ENCODE peak calls at places on chromosomes 16 and 17, in ten cellular contexts. One of them, this sample, is unnamed.

GRCh38 chr17:56681561-56682266 is 88.2 kb downstream of the NOG start:
- DNase-seq in cardiac fibroblast: peak
- DNase-seq in transverse colon: no peak
- DNase-seq in astrocyte: peak
- DNase-seq in breast epithelium: no peak
- DNase-seq in cardiac muscle cell: no peak
- DNase-seq in IMR-90: peak
- DNase-seq in esophagus squamous epithelium: no peak
- DNase-seq in tibial artery: no peak
- DNase-seq in psoas muscle: no peak
- DNase-seq in this sample: peak

GRCh38 chr17:29571486-29571882 is 3.0 kb downstream of the TP53I13 start:
- DNase-seq in cardiac fibroblast: no peak
- DNase-seq in transverse colon: no peak
- DNase-seq in astrocyte: no peak
- DNase-seq in breast epithelium: no peak
- DNase-seq in cardiac muscle cell: no peak
- DNase-seq in IMR-90: no peak
- DNase-seq in esophagus squamous epithelium: no peak
- DNase-seq in tibial artery: peak
- DNase-seq in psoas muscle: no peak
- DNase-seq in this sample: no peak

GRCh38 chr17:18143044-18143936 is 34.7 kb downstream of the MYO15A start:
- DNase-seq in cardiac fibroblast: peak
- DNase-seq in transverse colon: no peak
- DNase-seq in astrocyte: no peak
- DNase-seq in breast epithelium: no peak
- DNase-seq in cardiac muscle cell: peak
- DNase-seq in IMR-90: peak
- DNase-seq in esophagus squamous epithelium: no peak
- DNase-seq in tibial artery: no peak
- DNase-seq in psoas muscle: no peak
- DNase-seq in this sample: peak

GRCh38 chr17:11598274-11599221 is at the start of gene DNAH9:
- DNase-seq in cardiac fibroblast: peak
- DNase-seq in transverse colon: peak
- DNase-seq in astrocyte: peak
- DNase-seq in breast epithelium: peak
- DNase-seq in cardiac muscle cell: peak
- DNase-seq in IMR-90: no peak
- DNase-seq in esophagus squamous epithelium: peak
- DNase-seq in tibial artery: peak
- DNase-seq in psoas muscle: peak
- DNase-seq in this sample: peak

GRCh38 chr17:8799001-8799850 is at the start of gene MFSD6L:
- DNase-seq in cardiac fibroblast: peak
- DNase-seq in transverse colon: peak
- DNase-seq in astrocyte: no peak
- DNase-seq in breast epithelium: no peak
- DNase-seq in cardiac muscle cell: peak
- DNase-seq in IMR-90: no peak
- DNase-seq in esophagus squamous epithelium: no peak
- DNase-seq in tibial artery: no peak
- DNase-seq in psoas muscle: no peak
- DNase-seq in this sample: peak

GRCh38 chr16:21568502-21569189 is 30.7 kb upstream of the METTL9 start:
- DNase-seq in cardiac fibroblast: no peak
- DNase-seq in transverse colon: peak
- DNase-seq in astrocyte: no peak
- DNase-seq in breast epithelium: no peak
- DNase-seq in cardiac muscle cell: no peak
- DNase-seq in IMR-90: peak
- DNase-seq in esophagus squamous epithelium: no peak
- DNase-seq in tibial artery: peak
- DNase-seq in psoas muscle: no peak
- DNase-seq in this sample: no peak

GRCh38 chr17:79188048-79188447 is 113.4 kb downstream of the ENGASE start:
- DNase-seq in cardiac fibroblast: no peak
- DNase-seq in transverse colon: no peak
- DNase-seq in astrocyte: no peak
- DNase-seq in breast epithelium: no peak
- DNase-seq in cardiac muscle cell: peak
- DNase-seq in IMR-90: no peak
- DNase-seq in esophagus squamous epithelium: no peak
- DNase-seq in tibial artery: no peak
- DNase-seq in psoas muscle: no peak
- DNase-seq in this sample: peak

GRCh38 chr17:48995871-48996695 is 1.1 kb upstream of the IGF2BP1 start:
- DNase-seq in cardiac fibroblast: no peak
- DNase-seq in transverse colon: no peak
- DNase-seq in astrocyte: no peak
- DNase-seq in breast epithelium: no peak
- DNase-seq in cardiac muscle cell: peak
- DNase-seq in IMR-90: no peak
- DNase-seq in esophagus squamous epithelium: no peak
- DNase-seq in tibial artery: no peak
- DNase-seq in psoas muscle: no peak
- DNase-seq in this sample: no peak

GRCh38 chr17:19409509-19409908 is 1.5 kb upstream of the RNF112 start:
- DNase-seq in cardiac fibroblast: peak
- DNase-seq in transverse colon: no peak
- DNase-seq in astrocyte: peak
- DNase-seq in breast epithelium: no peak
- DNase-seq in cardiac muscle cell: no peak
- DNase-seq in IMR-90: peak
- DNase-seq in esophagus squamous epithelium: no peak
- DNase-seq in tibial artery: no peak
- DNase-seq in psoas muscle: no peak
- DNase-seq in this sample: peak

GRCh38 chr17:8791910-8792270 is 7.3 kb downstream of the MFSD6L start:
- DNase-seq in cardiac fibroblast: peak
- DNase-seq in transverse colon: no peak
- DNase-seq in astrocyte: peak
- DNase-seq in breast epithelium: no peak
- DNase-seq in cardiac muscle cell: no peak
- DNase-seq in IMR-90: peak
- DNase-seq in esophagus squamous epithelium: no peak
- DNase-seq in tibial artery: no peak
- DNase-seq in psoas muscle: no peak
- DNase-seq in this sample: peak

GRCh38 chr17:19457046-19457445 is 46.0 kb downstream of the RNF112 start:
- DNase-seq in cardiac fibroblast: no peak
- DNase-seq in transverse colon: no peak
- DNase-seq in astrocyte: no peak
- DNase-seq in breast epithelium: no peak
- DNase-seq in cardiac muscle cell: no peak
- DNase-seq in IMR-90: no peak
- DNase-seq in esophagus squamous epithelium: no peak
- DNase-seq in tibial artery: no peak
- DNase-seq in psoas muscle: no peak
- DNase-seq in this sample: no peak

GRCh38 chr17:16486373-16487250 is 5.4 kb downstream of the LRRC75A start:
- DNase-seq in cardiac fibroblast: peak
- DNase-seq in transverse colon: peak
- DNase-seq in astrocyte: peak
- DNase-seq in breast epithelium: peak
- DNase-seq in cardiac muscle cell: peak
- DNase-seq in IMR-90: peak
- DNase-seq in esophagus squamous epithelium: no peak
- DNase-seq in tibial artery: peak
- DNase-seq in psoas muscle: peak
- DNase-seq in this sample: peak

GRCh38 chr16:87436225-87437172 is 44.4 kb downstream of the MAP1LC3B start:
- DNase-seq in cardiac fibroblast: peak
- DNase-seq in transverse colon: no peak
- DNase-seq in astrocyte: peak
- DNase-seq in breast epithelium: no peak
- DNase-seq in cardiac muscle cell: peak
- DNase-seq in IMR-90: peak
- DNase-seq in esophagus squamous epithelium: no peak
- DNase-seq in tibial artery: no peak
- DNase-seq in psoas muscle: peak
- DNase-seq in this sample: peak

GRCh38 chr17:45790296-45790922 is 6.3 kb downstream of the CRHR1 start:
- DNase-seq in cardiac fibroblast: no peak
- DNase-seq in transverse colon: no peak
- DNase-seq in astrocyte: no peak
- DNase-seq in breast epithelium: peak
- DNase-seq in cardiac muscle cell: no peak
- DNase-seq in IMR-90: no peak
- DNase-seq in esophagus squamous epithelium: no peak
- DNase-seq in tibial artery: no peak
- DNase-seq in psoas muscle: no peak
- DNase-seq in this sample: no peak

GRCh38 chr17:31596382-31597323 is 205.2 kb downstream of the RAB11FIP4 start:
- DNase-seq in cardiac fibroblast: peak
- DNase-seq in transverse colon: peak
- DNase-seq in astrocyte: peak
- DNase-seq in breast epithelium: peak
- DNase-seq in cardiac muscle cell: peak
- DNase-seq in IMR-90: peak
- DNase-seq in esophagus squamous epithelium: no peak
- DNase-seq in tibial artery: peak
- DNase-seq in psoas muscle: peak
- DNase-seq in this sample: peak

GRCh38 chr17:22703204-22703603 is 1010.9 kb downstream of the KCNJ18 start:
- DNase-seq in cardiac fibroblast: no peak
- DNase-seq in transverse colon: no peak
- DNase-seq in astrocyte: no peak
- DNase-seq in breast epithelium: no peak
- DNase-seq in cardiac muscle cell: no peak
- DNase-seq in IMR-90: no peak
- DNase-seq in esophagus squamous epithelium: no peak
- DNase-seq in tibial artery: no peak
- DNase-seq in psoas muscle: no peak
- DNase-seq in this sample: no peak

DNA sequence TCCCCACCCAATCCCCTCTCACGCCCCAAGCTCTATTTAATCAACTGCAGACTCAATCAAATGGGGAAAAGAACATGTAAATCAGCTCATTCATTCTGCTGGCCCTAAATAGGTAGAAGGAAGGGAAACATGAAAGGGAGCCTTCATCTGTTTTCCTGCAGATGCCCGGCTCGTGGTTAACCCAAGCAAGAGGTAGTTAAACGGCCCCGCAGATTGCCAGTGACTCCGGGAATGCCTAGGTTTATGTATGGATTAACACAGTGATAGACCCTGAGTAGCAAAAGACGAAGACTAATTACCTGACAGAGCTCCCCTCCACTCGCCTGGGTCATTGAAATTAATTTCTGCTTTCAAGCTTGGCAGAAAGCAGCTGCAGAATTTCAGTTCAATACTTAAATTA is 542.0 kb downstream of the WWOX start:
- DNase-seq in cardiac fibroblast: no peak
- DNase-seq in transverse colon: no peak
- DNase-seq in astrocyte: no peak
- DNase-seq in breast epithelium: no peak
- DNase-seq in cardiac muscle cell: no peak
- DNase-seq in IMR-90: no peak
- DNase-seq in esophagus squamous epithelium: no peak
- DNase-seq in tibial artery: no peak
- DNase-seq in psoas muscle: no peak
- DNase-seq in this sample: no peak
- H3K4me3 ChIP-seq in cardiac fibroblast: no peak
- H3K4me3 ChIP-seq in transverse colon: no peak
- H3K4me3 ChIP-seq in astrocyte: no peak
- H3K4me3 ChIP-seq in breast epithelium: no peak
- H3K4me3 ChIP-seq in cardiac muscle cell: no peak
- H3K4me3 ChIP-seq in IMR-90: no peak
- H3K4me3 ChIP-seq in esophagus squamous epithelium: no peak
- H3K4me3 ChIP-seq in tibial artery: no peak
- H3K4me3 ChIP-seq in psoas muscle: no peak
- H3K4me3 ChIP-seq in this sample: no peak

GRCh38 chr16:58501242-58502131 is 1.5 kb downstream of the NDRG4 start:
- DNase-seq in cardiac fibroblast: no peak
- DNase-seq in transverse colon: peak
- DNase-seq in astrocyte: no peak
- DNase-seq in breast epithelium: no peak
- DNase-seq in cardiac muscle cell: peak
- DNase-seq in IMR-90: no peak
- DNase-seq in esophagus squamous epithelium: no peak
- DNase-seq in tibial artery: peak
- DNase-seq in psoas muscle: no peak
- DNase-seq in this sample: no peak
- TF ChIP-seq CTCF in cardiac fibroblast: no peak
- TF ChIP-seq CTCF in transverse colon: no peak
- TF ChIP-seq CTCF in astrocyte: no peak
- TF ChIP-seq CTCF in breast epithelium: no peak
- TF ChIP-seq CTCF in cardiac muscle cell: no peak
- TF ChIP-seq CTCF in IMR-90: no peak
- TF ChIP-seq CTCF in esophagus squamous epithelium: no peak
- TF ChIP-seq CTCF in tibial artery: no peak
- TF ChIP-seq CTCF in psoas muscle: no peak
- TF ChIP-seq CTCF in this sample: no peak

GRCh38 chr16:57148481-57148880 is 37.4 kb downstream of the PSME3IP1 start:
- DNase-seq in cardiac fibroblast: no peak
- DNase-seq in transverse colon: no peak
- DNase-seq in astrocyte: no peak
- DNase-seq in breast epithelium: no peak
- DNase-seq in cardiac muscle cell: no peak
- DNase-seq in IMR-90: no peak
- DNase-seq in esophagus squamous epithelium: no peak
- DNase-seq in tibial artery: no peak
- DNase-seq in psoas muscle: no peak
- DNase-seq in this sample: no peak
- H3K4me3 ChIP-seq in cardiac fibroblast: no peak
- H3K4me3 ChIP-seq in transverse colon: no peak
- H3K4me3 ChIP-seq in astrocyte: no peak
- H3K4me3 ChIP-seq in breast epithelium: no peak
- H3K4me3 ChIP-seq in cardiac muscle cell: no peak
- H3K4me3 ChIP-seq in IMR-90: no peak
- H3K4me3 ChIP-seq in esophagus squamous epithelium: no peak
- H3K4me3 ChIP-seq in tibial artery: no peak
- H3K4me3 ChIP-seq in psoas muscle: no peak
- H3K4me3 ChIP-seq in this sample: no peak

DNA sequence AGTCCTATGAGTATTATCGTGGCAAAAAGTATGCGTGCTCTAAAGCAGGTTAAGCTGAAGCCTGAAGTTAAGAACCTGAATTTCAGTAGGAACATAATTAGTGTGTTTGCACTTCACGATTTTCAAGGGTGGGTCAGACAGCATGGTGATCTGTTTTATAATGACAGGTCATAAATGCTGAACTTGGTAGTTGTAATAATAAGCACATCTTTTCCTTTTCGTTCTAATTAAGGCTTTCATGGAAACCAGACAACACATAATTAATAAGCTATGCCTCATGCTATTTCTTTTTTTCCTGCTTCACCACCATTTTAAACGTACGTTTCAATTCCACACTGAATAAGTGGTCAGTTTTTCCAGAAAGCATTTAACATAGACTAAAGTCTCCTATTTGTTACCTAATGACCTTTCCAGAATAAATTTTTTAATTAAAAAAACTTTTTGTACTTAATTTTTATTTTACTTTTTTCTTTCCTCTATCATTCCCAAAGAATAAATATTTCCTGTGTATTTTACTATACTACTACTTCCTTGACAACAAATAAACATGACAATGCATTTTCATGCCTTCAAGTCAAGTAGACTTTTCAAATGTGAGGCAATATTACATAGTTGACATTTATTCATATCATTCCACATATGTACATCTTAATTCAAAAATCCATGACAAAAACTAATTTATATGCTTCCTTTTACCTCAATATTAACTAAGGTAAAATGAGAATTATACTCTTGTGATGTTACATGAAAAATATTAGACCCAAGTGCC is 22.4 kb downstream of the CMC2 start:
- DNase-seq in cardiac fibroblast: no peak
- DNase-seq in transverse colon: no peak
- DNase-seq in astrocyte: no peak
- DNase-seq in breast epithelium: no peak
- DNase-seq in cardiac muscle cell: no peak
- DNase-seq in IMR-90: no peak
- DNase-seq in esophagus squamous epithelium: no peak
- DNase-seq in tibial artery: no peak
- DNase-seq in psoas muscle: no peak
- DNase-seq in this sample: no peak
- TF ChIP-seq CTCF in cardiac fibroblast: no peak
- TF ChIP-seq CTCF in transverse colon: no peak
- TF ChIP-seq CTCF in astrocyte: no peak
- TF ChIP-seq CTCF in breast epithelium: no peak
- TF ChIP-seq CTCF in cardiac muscle cell: no peak
- TF ChIP-seq CTCF in IMR-90: no peak
- TF ChIP-seq CTCF in esophagus squamous epithelium: no peak
- TF ChIP-seq CTCF in tibial artery: no peak
- TF ChIP-seq CTCF in psoas muscle: no peak
- TF ChIP-seq CTCF in this sample: no peak

This sample was measured in choroid plexus epithelial cell.